ENCODE peak calls at places on chromosomes 12 and 14, in seven cellular contexts. O is mucosa of descending colon, K is AG10803, E is cardiac fibroblast, Q is uterus, J is left ventricle myocardium inferior, C is A549. M is an unnamed sample.

GRCh38 chr12:123075591-123076171 is 75.2 kb downstream of the PITPNM2 start:
- DNase-seq in E (no peak), C (no peak), K (no peak), O (no peak), Q (peak), J (no peak), M (no peak)

GRCh38 chr12:49482095-49483051 is 56.5 kb upstream of the KCNH3 start:
- DNase-seq in K (no peak), J (no peak), C (no peak), E (peak), O (no peak), Q (no peak), M (no peak)

GRCh38 chr12:129675947-129676346 is 227.9 kb downstream of the TMEM132D start:
- DNase-seq in Q (no peak), K (no peak), E (no peak), O (no peak), C (no peak), J (no peak), M (no peak)

GRCh38 chr12:95551305-95551704 is at the start of gene USP44:
- DNase-seq in K (no peak), C (no peak), Q (no peak), E (no peak), J (no peak), O (no peak), M (no peak)

GRCh38 chr12:203462-204260 is 10.3 kb downstream of the SLC6A12 start:
- DNase-seq in C (peak), E (no peak), K (no peak), Q (no peak), J (peak), O (no peak), M (no peak)

GRCh38 chr14:68322970-68323620 is 469.8 kb downstream of the ZFP36L1 start:
- DNase-seq in Q (no peak), C (no peak), E (no peak), K (no peak), J (no peak), O (no peak), M (no peak)

GRCh38 chr14:72925171-72925759 is 999 bp upstream of the DCAF4 start:
- DNase-seq in J (no peak), C (no peak), O (peak), K (no peak), E (no peak), Q (no peak), M (no peak)

GRCh38 chr14:50875359-50876090 is 3.7 kb downstream of the ABHD12B start:
- DNase-seq in C (no peak), E (peak), J (no peak), K (peak), Q (no peak), O (no peak), M (peak)

GRCh38 chr12:120229583-120230325 is 28.8 kb upstream of the RPLP0 start:
- DNase-seq in Q (no peak), C (no peak), J (no peak), K (no peak), E (peak), O (peak), M (peak)

GRCh38 chr12:124683330-124683662 is 115.9 kb upstream of the NCOR2 start:
- DNase-seq in K (no peak), O (no peak), C (peak), J (no peak), Q (no peak), E (no peak), M (no peak)

GRCh38 chr14:105866841-105867321 is 340.5 kb downstream of the TMEM121 start:
- DNase-seq in C (no peak), E (no peak), J (no peak), Q (peak), K (no peak), O (no peak), M (no peak)

GRCh38 chr12:1796515-1797010 is 23.8 kb upstream of the LRTM2 start:
- DNase-seq in J (no peak), E (no peak), K (peak), O (peak), Q (no peak), C (no peak), M (no peak)

GRCh38 chr14:32697704-32698103 is 241.0 kb upstream of the NPAS3 start:
- DNase-seq in J (no peak), Q (no peak), K (peak), C (no peak), O (no peak), E (peak), M (peak)

GRCh38 chr14:32567543-32568384 is 238.7 kb downstream of the AKAP6 start:
- DNase-seq in Q (no peak), E (peak), C (no peak), O (no peak), J (no peak), K (peak), M (peak)

GRCh38 chr12:71277866-71278265 is 120.1 kb upstream of the TSPAN8 start:
- DNase-seq in K (no peak), J (no peak), E (no peak), Q (no peak), O (no peak), C (no peak), M (no peak)

DNA sequence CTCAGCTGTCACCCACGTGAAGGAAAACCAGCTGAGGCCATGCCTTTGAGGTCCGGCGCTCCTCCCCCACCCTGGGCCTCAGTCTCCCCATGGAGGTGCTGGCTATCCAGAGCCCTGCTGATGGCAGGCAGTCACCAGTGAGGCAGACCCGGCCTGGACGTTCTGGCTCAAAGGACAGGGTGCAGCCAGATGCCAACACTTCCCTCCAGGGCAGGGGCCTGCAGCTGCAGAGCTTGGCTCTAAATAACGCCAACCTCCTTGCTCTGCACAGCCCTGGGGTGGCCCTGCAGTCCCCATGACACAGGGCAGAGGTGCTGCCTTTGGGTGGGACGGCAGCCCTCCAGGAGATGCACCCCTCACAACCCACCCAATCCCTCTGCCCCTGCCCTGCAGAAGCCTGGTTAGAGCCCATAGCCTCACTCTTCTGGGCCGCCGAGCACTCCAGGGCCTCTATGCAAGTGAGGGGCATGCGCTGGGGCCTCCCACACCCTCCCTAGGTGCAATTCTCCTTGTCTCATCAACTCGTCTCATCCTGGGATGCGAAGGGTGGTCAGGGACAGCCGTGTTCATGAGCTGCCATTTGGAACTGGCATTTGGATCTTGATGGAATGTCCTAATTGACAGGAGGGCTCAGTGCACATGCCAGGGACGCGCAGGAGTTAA is 30.4 kb downstream of the CCDC85C start:
- DNase-seq in E (no peak), C (no peak), Q (no peak), O (no peak), K (no peak), J (no peak), M (no peak)
- H3K4me3 ChIP-seq in E (no peak), C (no peak), Q (no peak), O (no peak), K (no peak), J (no peak), M (no peak)

GRCh38 chr12:6202331-6202730 is 2.1 kb downstream of the CD9 start:
- DNase-seq in Q (no peak), C (no peak), E (no peak), O (peak), K (no peak), J (no peak), M (no peak)

GRCh38 chr12:6199531-6200265 is 502 bp upstream of the CD9 start:
- DNase-seq in E (no peak), C (no peak), Q (peak), O (peak), K (peak), J (no peak), M (peak)

GRCh38 chr12:6200266-6201198 is at the start of gene CD9:
- DNase-seq in E (no peak), C (peak), Q (peak), J (peak), O (peak), K (no peak), M (peak)

GRCh38 chr12:6201775-6202292 is 1.6 kb downstream of the CD9 start:
- DNase-seq in O (no peak), Q (no peak), J (no peak), K (no peak), E (no peak), C (no peak), M (no peak)

DNA sequence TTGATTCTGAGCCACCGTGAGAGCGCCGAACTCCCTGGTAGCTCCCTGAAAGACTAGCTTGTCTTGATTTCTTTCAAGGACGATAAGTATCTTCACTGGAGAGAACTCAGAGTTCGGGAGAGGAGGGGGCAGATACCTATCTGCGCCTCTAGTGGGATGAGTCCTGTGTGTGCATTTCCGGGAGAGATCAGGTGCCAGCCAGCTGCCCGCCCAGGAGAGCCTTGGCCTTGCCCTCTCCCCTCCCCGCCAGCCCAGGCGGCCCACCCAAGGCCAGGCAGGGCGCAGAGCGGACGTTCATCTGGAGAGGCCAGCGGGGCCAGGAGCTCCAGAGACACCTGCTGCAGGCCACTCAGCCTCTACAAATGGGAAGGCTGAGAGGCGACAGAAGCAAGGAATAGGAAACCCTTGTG is 1.0 kb downstream of the CD9 start:
- DNase-seq in E (no peak), O (peak), K (no peak), C (peak), J (no peak), Q (no peak), M (no peak)
- TF ChIP-seq CTCF in E (no peak), O (no peak), K (no peak), C (no peak), J (peak), Q (no peak), M (no peak)

GRCh38 chr12:25585021-25585523 is 32.0 kb upstream of the LMNTD1 start:
- DNase-seq in J (no peak), Q (peak), O (no peak), C (no peak), K (peak), E (peak), M (peak)
- H3K4me3 ChIP-seq in J (no peak), Q (no peak), O (no peak), C (no peak), K (no peak), E (no peak), M (no peak)

DNA sequence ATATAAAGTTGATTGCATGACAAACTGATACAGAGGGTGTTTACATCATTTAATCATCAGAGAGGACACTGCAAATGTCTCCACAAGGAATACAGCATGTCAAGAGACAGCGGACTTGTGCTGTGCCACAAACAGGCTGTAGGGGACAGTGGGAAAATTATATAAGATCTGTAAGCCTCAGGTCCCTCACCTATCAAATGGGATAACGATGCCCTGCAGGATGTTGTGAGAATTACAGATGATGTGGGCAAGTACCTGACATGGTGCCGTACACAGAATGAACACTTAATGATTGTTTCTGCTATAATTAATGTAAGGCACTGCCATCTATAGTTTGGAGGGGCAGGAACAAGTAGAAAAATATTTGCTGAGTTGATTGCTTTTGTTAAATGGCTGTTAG is 81.9 kb upstream of the GTF2A1 start:
- DNase-seq in K (no peak), Q (no peak), C (no peak), O (no peak), J (no peak), E (no peak), M (no peak)
- TF ChIP-seq CTCF in K (no peak), Q (no peak), C (no peak), O (no peak), J (no peak), E (no peak), M (no peak)

DNA sequence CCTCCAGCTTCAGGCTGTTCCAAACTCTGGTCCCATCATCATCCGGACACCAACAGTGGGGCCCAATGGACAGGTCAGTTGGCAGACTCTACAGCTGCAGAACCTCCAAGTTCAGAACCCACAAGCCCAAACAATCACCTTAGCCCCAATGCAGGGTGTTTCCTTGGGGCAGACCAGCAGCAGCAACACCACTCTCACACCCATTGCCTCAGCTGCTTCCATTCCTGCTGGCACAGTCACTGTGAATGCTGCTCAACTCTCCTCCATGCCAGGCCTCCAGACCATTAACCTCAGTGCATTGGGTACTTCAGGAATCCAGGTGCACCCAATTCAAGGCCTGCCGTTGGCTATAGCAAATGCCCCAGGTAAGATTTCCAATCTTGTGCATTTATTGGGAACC is 3.3 kb downstream of the SP1 start:
- DNase-seq in K (no peak), J (no peak), C (no peak), E (no peak), O (no peak), Q (no peak), M (no peak)
- H3K4me3 ChIP-seq in K (peak), J (peak), C (no peak), E (peak), O (no peak), Q (peak), M (peak)

DNA sequence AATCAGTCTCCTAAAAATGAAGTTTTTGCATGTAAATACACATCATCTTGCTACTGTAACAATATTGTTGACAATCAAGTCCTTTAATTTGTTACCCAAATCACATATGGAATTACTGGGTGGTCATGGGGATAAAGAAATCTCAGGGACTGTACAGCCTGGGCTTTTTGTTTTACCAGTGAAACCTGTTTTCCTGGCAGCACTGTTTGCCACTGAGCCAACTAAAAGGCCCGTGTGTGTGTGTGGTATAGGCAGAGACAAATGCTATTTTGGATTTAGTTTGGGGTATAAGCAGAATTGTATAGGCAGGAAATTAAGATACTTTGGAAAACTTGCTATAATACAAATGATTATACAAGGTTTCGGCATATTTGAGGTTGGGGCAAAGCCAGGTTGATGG is 5.7 kb downstream of the NUP37 start:
- DNase-seq in Q (no peak), E (no peak), C (no peak), J (no peak), O (no peak), K (no peak), M (no peak)
- TF ChIP-seq CTCF in Q (no peak), E (no peak), C (no peak), J (no peak), O (no peak), K (no peak), M (no peak)

GRCh38 chr12:57133013-57133569 is 4.8 kb downstream of the LRP1 start:
- DNase-seq in O (no peak), J (no peak), Q (no peak), K (peak), E (peak), C (no peak), M (peak)
- H3K4me3 ChIP-seq in O (no peak), J (peak), Q (peak), K (peak), E (peak), C (no peak), M (peak)

GRCh38 chr14:22429546-22429945 is 159.5 kb downstream of the DAD1 start:
- DNase-seq in J (no peak), O (no peak), Q (no peak), K (no peak), C (no peak), E (no peak), M (no peak)

GRCh38 chr14:22433059-22433458 is 156.0 kb downstream of the DAD1 start:
- DNase-seq in O (no peak), K (no peak), C (no peak), Q (no peak), E (no peak), J (no peak), M (no peak)

GRCh38 chr14:22432348-22432976 is 156.6 kb downstream of the DAD1 start:
- DNase-seq in Q (peak), J (no peak), O (no peak), C (peak), E (peak), K (peak), M (peak)

GRCh38 chr14:22434901-22435565 is 154.0 kb downstream of the DAD1 start:
- DNase-seq in C (no peak), J (no peak), Q (no peak), E (no peak), K (no peak), O (no peak), M (no peak)

GRCh38 chr14:22434030-22434429 is 155.0 kb downstream of the DAD1 start:
- DNase-seq in Q (no peak), J (no peak), E (no peak), O (no peak), K (no peak), C (no peak), M (no peak)
- TF ChIP-seq CTCF in Q (no peak), J (no peak), E (no peak), O (no peak), K (peak), C (no peak), M (peak)